ENCODE peak calls at places on chromosomes 6 and 20, in nine cellular contexts. One of them, this sample, is unnamed.

GRCh38 chr20:62088258-62089127 is 22.8 kb upstream of the TAF4 start:
- DNase-seq in NCI-H1092: no peak
- DNase-seq in right atrium auricular region: no peak
- DNase-seq in cardiac septum: no peak
- DNase-seq in stimulated activated CD4-positive, alpha-beta T cell treated with anti-CD3 and anti-CD28 coated beads, Interleukin-2, amount 100 ng/mL, for 24 hours: no peak
- DNase-seq in SW480: peak
- DNase-seq in iris pigment epithelial cell: peak
- DNase-seq in astrocyte: peak
- DNase-seq in AG20443: peak
- DNase-seq in this sample: no peak

GRCh38 chr6:125377621-125378020 is 75.9 kb upstream of the HDDC2 start:
- DNase-seq in NCI-H1092: no peak
- DNase-seq in right atrium auricular region: no peak
- DNase-seq in cardiac septum: no peak
- DNase-seq in stimulated activated CD4-positive, alpha-beta T cell treated with anti-CD3 and anti-CD28 coated beads, Interleukin-2, amount 100 ng/mL, for 24 hours: no peak
- DNase-seq in SW480: no peak
- DNase-seq in iris pigment epithelial cell: peak
- DNase-seq in astrocyte: peak
- DNase-seq in AG20443: peak
- DNase-seq in this sample: no peak

GRCh38 chr6:33828764-33829731 is 25.2 kb upstream of the MLN start:
- DNase-seq in NCI-H1092: no peak
- DNase-seq in right atrium auricular region: no peak
- DNase-seq in cardiac septum: no peak
- DNase-seq in stimulated activated CD4-positive, alpha-beta T cell treated with anti-CD3 and anti-CD28 coated beads, Interleukin-2, amount 100 ng/mL, for 24 hours: no peak
- DNase-seq in SW480: no peak
- DNase-seq in iris pigment epithelial cell: no peak
- DNase-seq in astrocyte: no peak
- DNase-seq in AG20443: no peak
- DNase-seq in this sample: peak

GRCh38 chr6:155880905-155881304 is 425.3 kb upstream of the NOX3 start:
- DNase-seq in NCI-H1092: no peak
- DNase-seq in right atrium auricular region: no peak
- DNase-seq in cardiac septum: no peak
- DNase-seq in stimulated activated CD4-positive, alpha-beta T cell treated with anti-CD3 and anti-CD28 coated beads, Interleukin-2, amount 100 ng/mL, for 24 hours: no peak
- DNase-seq in SW480: peak
- DNase-seq in iris pigment epithelial cell: peak
- DNase-seq in astrocyte: peak
- DNase-seq in AG20443: peak
- DNase-seq in this sample: no peak

GRCh38 chr6:2021713-2022125 is 223.7 kb downstream of the GMDS start:
- DNase-seq in NCI-H1092: peak
- DNase-seq in right atrium auricular region: peak
- DNase-seq in cardiac septum: peak
- DNase-seq in stimulated activated CD4-positive, alpha-beta T cell treated with anti-CD3 and anti-CD28 coated beads, Interleukin-2, amount 100 ng/mL, for 24 hours: no peak
- DNase-seq in SW480: no peak
- DNase-seq in iris pigment epithelial cell: peak
- DNase-seq in astrocyte: peak
- DNase-seq in AG20443: peak
- DNase-seq in this sample: peak

GRCh38 chr6:54801669-54802068 is 44.9 kb upstream of the FAM83B start:
- DNase-seq in NCI-H1092: no peak
- DNase-seq in right atrium auricular region: no peak
- DNase-seq in cardiac septum: no peak
- DNase-seq in stimulated activated CD4-positive, alpha-beta T cell treated with anti-CD3 and anti-CD28 coated beads, Interleukin-2, amount 100 ng/mL, for 24 hours: no peak
- DNase-seq in SW480: peak
- DNase-seq in iris pigment epithelial cell: peak
- DNase-seq in astrocyte: peak
- DNase-seq in AG20443: peak
- DNase-seq in this sample: no peak

GRCh38 chr6:101666256-101666655 is 272.7 kb downstream of the GRIK2 start:
- DNase-seq in NCI-H1092: no peak
- DNase-seq in right atrium auricular region: no peak
- DNase-seq in cardiac septum: no peak
- DNase-seq in stimulated activated CD4-positive, alpha-beta T cell treated with anti-CD3 and anti-CD28 coated beads, Interleukin-2, amount 100 ng/mL, for 24 hours: no peak
- DNase-seq in SW480: no peak
- DNase-seq in iris pigment epithelial cell: peak
- DNase-seq in astrocyte: peak
- DNase-seq in AG20443: peak
- DNase-seq in this sample: no peak

GRCh38 chr6:30613251-30614043 is 3.6 kb downstream of the PPP1R10 start:
- DNase-seq in NCI-H1092: no peak
- DNase-seq in right atrium auricular region: no peak
- DNase-seq in cardiac septum: no peak
- DNase-seq in stimulated activated CD4-positive, alpha-beta T cell treated with anti-CD3 and anti-CD28 coated beads, Interleukin-2, amount 100 ng/mL, for 24 hours: no peak
- DNase-seq in SW480: no peak
- DNase-seq in iris pigment epithelial cell: no peak
- DNase-seq in astrocyte: peak
- DNase-seq in AG20443: no peak
- DNase-seq in this sample: no peak

GRCh38 chr6:105014954-105015353 is 58.0 kb downstream of the LIN28B start:
- DNase-seq in NCI-H1092: no peak
- DNase-seq in right atrium auricular region: no peak
- DNase-seq in cardiac septum: no peak
- DNase-seq in stimulated activated CD4-positive, alpha-beta T cell treated with anti-CD3 and anti-CD28 coated beads, Interleukin-2, amount 100 ng/mL, for 24 hours: no peak
- DNase-seq in SW480: no peak
- DNase-seq in iris pigment epithelial cell: no peak
- DNase-seq in astrocyte: peak
- DNase-seq in AG20443: peak
- DNase-seq in this sample: no peak

GRCh38 chr6:9801255-9801757 is 613.6 kb downstream of the TFAP2A start:
- DNase-seq in NCI-H1092: no peak
- DNase-seq in right atrium auricular region: no peak
- DNase-seq in cardiac septum: no peak
- DNase-seq in stimulated activated CD4-positive, alpha-beta T cell treated with anti-CD3 and anti-CD28 coated beads, Interleukin-2, amount 100 ng/mL, for 24 hours: no peak
- DNase-seq in SW480: no peak
- DNase-seq in iris pigment epithelial cell: no peak
- DNase-seq in astrocyte: no peak
- DNase-seq in AG20443: no peak
- DNase-seq in this sample: no peak

GRCh38 chr6:116395647-116396046 is 24.9 kb downstream of the DSE start:
- DNase-seq in NCI-H1092: no peak
- DNase-seq in right atrium auricular region: no peak
- DNase-seq in cardiac septum: no peak
- DNase-seq in stimulated activated CD4-positive, alpha-beta T cell treated with anti-CD3 and anti-CD28 coated beads, Interleukin-2, amount 100 ng/mL, for 24 hours: no peak
- DNase-seq in SW480: no peak
- DNase-seq in iris pigment epithelial cell: no peak
- DNase-seq in astrocyte: no peak
- DNase-seq in AG20443: no peak
- DNase-seq in this sample: no peak

GRCh38 chr6:116966675-116967576 is 89.9 kb downstream of the RFX6 start:
- DNase-seq in NCI-H1092: no peak
- DNase-seq in right atrium auricular region: no peak
- DNase-seq in cardiac septum: no peak
- DNase-seq in stimulated activated CD4-positive, alpha-beta T cell treated with anti-CD3 and anti-CD28 coated beads, Interleukin-2, amount 100 ng/mL, for 24 hours: no peak
- DNase-seq in SW480: no peak
- DNase-seq in iris pigment epithelial cell: no peak
- DNase-seq in astrocyte: no peak
- DNase-seq in AG20443: no peak
- DNase-seq in this sample: no peak

GRCh38 chr20:63366658-63367360 is 5.7 kb upstream of the CHRNA4 start:
- DNase-seq in NCI-H1092: peak
- DNase-seq in right atrium auricular region: no peak
- DNase-seq in cardiac septum: no peak
- DNase-seq in stimulated activated CD4-positive, alpha-beta T cell treated with anti-CD3 and anti-CD28 coated beads, Interleukin-2, amount 100 ng/mL, for 24 hours: no peak
- DNase-seq in SW480: no peak
- DNase-seq in iris pigment epithelial cell: no peak
- DNase-seq in astrocyte: no peak
- DNase-seq in AG20443: no peak
- DNase-seq in this sample: no peak

GRCh38 chr6:39274903-39275302 is 39.3 kb downstream of the KCNK17 start:
- DNase-seq in NCI-H1092: no peak
- DNase-seq in right atrium auricular region: no peak
- DNase-seq in cardiac septum: no peak
- DNase-seq in stimulated activated CD4-positive, alpha-beta T cell treated with anti-CD3 and anti-CD28 coated beads, Interleukin-2, amount 100 ng/mL, for 24 hours: no peak
- DNase-seq in SW480: no peak
- DNase-seq in iris pigment epithelial cell: no peak
- DNase-seq in astrocyte: no peak
- DNase-seq in AG20443: no peak
- DNase-seq in this sample: no peak

GRCh38 chr6:117008618-117009017 is 131.6 kb downstream of the RFX6 start:
- DNase-seq in NCI-H1092: no peak
- DNase-seq in right atrium auricular region: no peak
- DNase-seq in cardiac septum: no peak
- DNase-seq in stimulated activated CD4-positive, alpha-beta T cell treated with anti-CD3 and anti-CD28 coated beads, Interleukin-2, amount 100 ng/mL, for 24 hours: no peak
- DNase-seq in SW480: no peak
- DNase-seq in iris pigment epithelial cell: no peak
- DNase-seq in astrocyte: no peak
- DNase-seq in AG20443: no peak
- DNase-seq in this sample: no peak

GRCh38 chr6:134589512-134589911 is 271.6 kb upstream of the SGK1 start:
- DNase-seq in NCI-H1092: no peak
- DNase-seq in right atrium auricular region: no peak
- DNase-seq in cardiac septum: no peak
- DNase-seq in stimulated activated CD4-positive, alpha-beta T cell treated with anti-CD3 and anti-CD28 coated beads, Interleukin-2, amount 100 ng/mL, for 24 hours: no peak
- DNase-seq in SW480: no peak
- DNase-seq in iris pigment epithelial cell: peak
- DNase-seq in astrocyte: peak
- DNase-seq in AG20443: peak
- DNase-seq in this sample: no peak

GRCh38 chr6:42042108-42042507 is 8.2 kb upstream of the TAF8 start:
- DNase-seq in NCI-H1092: no peak
- DNase-seq in right atrium auricular region: no peak
- DNase-seq in cardiac septum: no peak
- DNase-seq in stimulated activated CD4-positive, alpha-beta T cell treated with anti-CD3 and anti-CD28 coated beads, Interleukin-2, amount 100 ng/mL, for 24 hours: no peak
- DNase-seq in SW480: no peak
- DNase-seq in iris pigment epithelial cell: no peak
- DNase-seq in astrocyte: no peak
- DNase-seq in AG20443: no peak
- DNase-seq in this sample: no peak

GRCh38 chr6:42751055-42751454 is 5.2 kb upstream of the TBCC start:
- DNase-seq in NCI-H1092: no peak
- DNase-seq in right atrium auricular region: no peak
- DNase-seq in cardiac septum: no peak
- DNase-seq in stimulated activated CD4-positive, alpha-beta T cell treated with anti-CD3 and anti-CD28 coated beads, Interleukin-2, amount 100 ng/mL, for 24 hours: no peak
- DNase-seq in SW480: no peak
- DNase-seq in iris pigment epithelial cell: no peak
- DNase-seq in astrocyte: no peak
- DNase-seq in AG20443: no peak
- DNase-seq in this sample: no peak

GRCh38 chr6:14217728-14218637 is 100.4 kb downstream of the CD83 start:
- DNase-seq in NCI-H1092: no peak
- DNase-seq in right atrium auricular region: no peak
- DNase-seq in cardiac septum: no peak
- DNase-seq in stimulated activated CD4-positive, alpha-beta T cell treated with anti-CD3 and anti-CD28 coated beads, Interleukin-2, amount 100 ng/mL, for 24 hours: no peak
- DNase-seq in SW480: no peak
- DNase-seq in iris pigment epithelial cell: no peak
- DNase-seq in astrocyte: no peak
- DNase-seq in AG20443: no peak
- DNase-seq in this sample: peak

This sample was measured in mucosa of descending colon.